ENCODE peak calls at places on chromosomes 5 and 9, in eight cellular contexts. R, J, Q, F, N, S, V and Y are unnamed samples.

GRCh38 chr5:10491673-10492026 is 50.0 kb downstream of the ROPN1L start:
- DNase-seq in R (no peak), J (no peak), Q (no peak), F (no peak), N (no peak), S (no peak), V (no peak), Y (no peak)

GRCh38 chr9:133709716-133710571 is 28.2 kb downstream of the SARDH start:
- DNase-seq in R (no peak), J (no peak), Q (peak), F (no peak), N (no peak), S (no peak), V (no peak), Y (peak)

GRCh38 chr5:138653502-138653901 is 78.3 kb upstream of the HSPA9 start:
- DNase-seq in R (peak), J (no peak), Q (no peak), F (peak), N (no peak), S (peak), V (no peak), Y (no peak)

GRCh38 chr9:69456201-69456600 is 131.2 kb downstream of the ENTREP1 start:
- DNase-seq in R (no peak), J (no peak), Q (no peak), F (no peak), N (no peak), S (no peak), V (no peak), Y (no peak)

GRCh38 chr5:43839218-43839617 is 236.2 kb downstream of the NNT start:
- DNase-seq in R (peak), J (no peak), Q (no peak), F (no peak), N (no peak), S (peak), V (no peak), Y (no peak)

GRCh38 chr5:180313677-180314076 is 21.8 kb upstream of the MAPK9 start:
- DNase-seq in R (no peak), J (peak), Q (peak), F (peak), N (no peak), S (no peak), V (no peak), Y (no peak)

GRCh38 chr5:179146277-179146676 is 86.1 kb downstream of the ZNF354C start:
- DNase-seq in R (no peak), J (no peak), Q (no peak), F (no peak), N (no peak), S (no peak), V (no peak), Y (no peak)

GRCh38 chr9:15178621-15179020 is 128.4 kb downstream of the TTC39B start:
- DNase-seq in R (no peak), J (no peak), Q (no peak), F (no peak), N (no peak), S (no peak), V (peak), Y (no peak)

GRCh38 chr9:130173462-130173876 is 1.3 kb downstream of the NCS1 start:
- DNase-seq in R (peak), J (no peak), Q (peak), F (no peak), N (no peak), S (peak), V (no peak), Y (no peak)

GRCh38 chr9:105307731-105308130 is 63.3 kb downstream of the SLC44A1 start:
- DNase-seq in R (peak), J (no peak), Q (no peak), F (no peak), N (no peak), S (peak), V (no peak), Y (no peak)

GRCh38 chr9:93378276-93378675 is 73.2 kb upstream of the FAM120A start:
- DNase-seq in R (no peak), J (no peak), Q (no peak), F (no peak), N (no peak), S (no peak), V (no peak), Y (no peak)

GRCh38 chr5:95631265-95631957 is 11.5 kb downstream of the GPR150 start:
- DNase-seq in R (peak), J (no peak), Q (no peak), F (no peak), N (no peak), S (peak), V (no peak), Y (no peak)

GRCh38 chr9:17063535-17064135 is 71.2 kb upstream of the CNTLN start:
- DNase-seq in R (peak), J (no peak), Q (peak), F (no peak), N (peak), S (peak), V (no peak), Y (no peak)

GRCh38 chr5:169668732-169669131 is 31.7 kb downstream of the DOCK2 start:
- DNase-seq in R (peak), J (no peak), Q (no peak), F (no peak), N (no peak), S (no peak), V (no peak), Y (no peak)

GRCh38 chr5:2697446-2698200 is 53.9 kb downstream of the IRX2 start:
- DNase-seq in R (no peak), J (no peak), Q (no peak), F (no peak), N (no peak), S (no peak), V (no peak), Y (no peak)

GRCh38 chr5:181152406-181152805 is 5.0 kb downstream of the OR2V2 start:
- DNase-seq in R (peak), J (no peak), Q (no peak), F (no peak), N (no peak), S (no peak), V (no peak), Y (no peak)

GRCh38 chr5:142576804-142577203 is 109.1 kb downstream of the FGF1 start:
- DNase-seq in R (no peak), J (no peak), Q (no peak), F (no peak), N (no peak), S (no peak), V (no peak), Y (no peak)

GRCh38 chr9:126860077-126860756 is at the start of gene ZBTB34:
- DNase-seq in R (peak), J (peak), Q (peak), F (peak), N (peak), S (peak), V (peak), Y (peak)

GRCh38 chr5:2761921-2762488 is 10.5 kb upstream of the IRX2 start:
- DNase-seq in R (no peak), J (no peak), Q (no peak), F (no peak), N (no peak), S (peak), V (no peak), Y (no peak)

GRCh38 chr5:179886190-179886589 is 21.5 kb downstream of the TBC1D9B start:
- DNase-seq in R (no peak), J (no peak), Q (no peak), F (no peak), N (no peak), S (peak), V (no peak), Y (no peak)

GRCh38 chr9:77981332-77981731 is 50.3 kb downstream of the GNAQ start:
- DNase-seq in R (peak), J (no peak), Q (no peak), F (no peak), N (no peak), S (peak), V (no peak), Y (no peak)

GRCh38 chr9:133149130-133150015 is 14.3 kb downstream of the GBGT1 start:
- DNase-seq in R (peak), J (peak), Q (peak), F (peak), N (peak), S (peak), V (peak), Y (peak)

GRCh38 chr5:43305948-43306563 is 7.2 kb downstream of the HMGCS1 start:
- DNase-seq in R (peak), J (no peak), Q (no peak), F (no peak), N (peak), S (peak), V (no peak), Y (no peak)